ENCODE peak calls at places on chromosomes 3 and 15, in four cellular contexts. M is CD4-positive, CD25-positive, alpha-beta regulatory T cell; O is SJSA1; V is tibial artery. F is an unnamed sample.

GRCh38 chr3:66438045-66438444 is 62.8 kb downstream of the LRIG1 start:
- DNase-seq in O (no peak), V (no peak), M (no peak), F (no peak)

GRCh38 chr3:103127116-103127630 is 692.4 kb downstream of the ZPLD1 start:
- DNase-seq in M (no peak), V (no peak), O (no peak), F (no peak)

GRCh38 chr15:89910891-89911626 is 1.7 kb downstream of the ARPIN start:
- DNase-seq in V (no peak), M (no peak), O (no peak), F (no peak)

GRCh38 chr3:172538368-172539264 is 15.4 kb upstream of the TNFSF10 start:
- DNase-seq in V (no peak), O (no peak), M (no peak), F (no peak)

GRCh38 chr3:194384569-194385001 is 14.5 kb downstream of the GP5 start:
- DNase-seq in O (no peak), M (no peak), V (peak; percentile 13), F (no peak)

GRCh38 chr3:149670742-149671492 is 13.1 kb upstream of the WWTR1 start:
- DNase-seq in V (no peak), O (no peak), M (no peak), F (no peak)

GRCh38 chr15:78178056-78178455 is 28.9 kb downstream of the IDH3A start:
- DNase-seq in M (no peak), V (no peak), O (no peak), F (no peak)

GRCh38 chr3:134029256-134029733 is 430 bp downstream of the SLCO2A1 start:
- DNase-seq in V (no peak), O (no peak), M (no peak), F (no peak)

GRCh38 chr15:26891448-26891881 is 24.6 kb downstream of the GABRA5 start:
- DNase-seq in V (no peak), M (no peak), O (peak; percentile 51), F (no peak)

GRCh38 chr3:133746722-133747086 is 511 bp downstream of the TF start:
- DNase-seq in M (no peak), V (no peak), O (no peak), F (no peak)

GRCh38 chr15:49830411-49830810 is 209.6 kb downstream of the DTWD1 start:
- DNase-seq in O (no peak), M (no peak), V (no peak), F (no peak)

GRCh38 chr15:85401108-85401765 is 20.8 kb downstream of the AKAP13 start:
- DNase-seq in V (no peak), O (no peak), M (no peak), F (no peak)
- H3K4me1 ChIP-seq in V (no peaks in the 10 kb centered on the region), O (peaks cover 52% of the 10 kb centered on the region), M (peaks cover 32% of the 10 kb centered on the region), F (peaks cover 12% of the 10 kb centered on the region)

DNA sequence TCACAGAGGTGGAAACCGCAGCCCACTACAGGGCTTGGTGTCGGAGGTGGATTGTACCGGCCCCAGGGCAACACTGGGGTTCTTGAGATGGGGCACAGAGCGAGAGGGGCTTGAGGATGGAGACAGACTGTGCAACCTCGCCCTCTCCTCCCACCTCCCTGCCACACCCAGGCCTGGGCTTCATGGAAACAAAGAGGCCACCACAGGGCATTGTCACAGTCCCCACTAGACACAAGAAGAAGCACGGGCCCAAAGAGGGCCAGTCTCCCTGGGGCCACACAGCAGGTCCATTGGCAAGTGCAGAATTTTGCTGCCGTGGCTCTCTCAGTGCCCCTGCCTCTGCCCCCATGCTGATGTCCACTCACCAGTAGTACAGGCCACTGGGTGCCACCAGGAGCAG is 4.1 kb upstream of the CALML4 start:
- DNase-seq in V (peak; percentile 3), O (no peak), M (no peak), F (no peak)
- H3K4me1 ChIP-seq in V (no peaks in the 10 kb centered on the region), O (peaks cover 7% of the 10 kb centered on the region), M (peaks cover 14% of the 10 kb centered on the region), F (no peaks in the 10 kb centered on the region)

DNA sequence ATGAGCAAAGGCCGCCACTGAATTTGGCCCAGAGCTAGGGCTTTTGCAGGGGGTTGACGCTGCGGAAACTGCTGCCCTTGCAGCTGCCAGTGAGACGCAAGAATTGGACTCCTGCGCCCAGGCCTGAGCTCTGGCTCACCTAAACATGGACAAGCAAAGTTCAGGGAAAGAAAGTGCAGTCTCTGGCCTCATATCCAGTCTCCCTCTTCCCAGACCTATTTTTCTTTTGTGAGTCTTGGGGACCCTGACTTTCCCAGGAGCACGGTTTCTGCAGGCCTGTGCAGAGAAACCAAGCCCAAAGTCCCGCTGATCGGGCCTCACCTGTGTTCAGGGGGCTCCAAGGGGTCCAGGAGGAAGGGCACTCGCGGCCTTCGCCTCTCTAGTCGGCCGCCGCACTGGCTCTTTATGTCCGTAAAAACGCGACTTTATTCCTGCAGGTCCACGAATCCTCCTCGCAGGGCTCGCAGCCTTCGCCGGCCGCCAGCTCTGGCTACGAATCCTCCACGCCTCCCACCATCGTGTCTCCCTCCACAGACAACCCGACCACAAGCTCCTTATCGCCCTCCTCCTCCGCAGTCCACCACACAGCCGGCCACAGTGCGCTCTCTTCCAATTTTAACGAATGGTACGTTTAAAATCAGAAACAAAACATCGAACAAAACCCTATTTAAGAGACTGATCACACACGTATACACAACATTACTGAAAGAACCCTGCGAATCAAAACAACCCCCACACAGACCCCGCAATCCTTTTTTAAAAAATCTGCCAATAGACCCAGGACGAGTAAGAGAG is 3.9 kb downstream of the ZIC1 start:
- DNase-seq in V (no peak), M (no peak), O (no peak), F (no peak)
- H3K4me1 ChIP-seq in V (no peaks in the 10 kb centered on the region), M (peaks cover 31% of the 10 kb centered on the region), O (peaks cover 4% of the 10 kb centered on the region), F (peaks cover 5% of the 10 kb centered on the region)

DNA sequence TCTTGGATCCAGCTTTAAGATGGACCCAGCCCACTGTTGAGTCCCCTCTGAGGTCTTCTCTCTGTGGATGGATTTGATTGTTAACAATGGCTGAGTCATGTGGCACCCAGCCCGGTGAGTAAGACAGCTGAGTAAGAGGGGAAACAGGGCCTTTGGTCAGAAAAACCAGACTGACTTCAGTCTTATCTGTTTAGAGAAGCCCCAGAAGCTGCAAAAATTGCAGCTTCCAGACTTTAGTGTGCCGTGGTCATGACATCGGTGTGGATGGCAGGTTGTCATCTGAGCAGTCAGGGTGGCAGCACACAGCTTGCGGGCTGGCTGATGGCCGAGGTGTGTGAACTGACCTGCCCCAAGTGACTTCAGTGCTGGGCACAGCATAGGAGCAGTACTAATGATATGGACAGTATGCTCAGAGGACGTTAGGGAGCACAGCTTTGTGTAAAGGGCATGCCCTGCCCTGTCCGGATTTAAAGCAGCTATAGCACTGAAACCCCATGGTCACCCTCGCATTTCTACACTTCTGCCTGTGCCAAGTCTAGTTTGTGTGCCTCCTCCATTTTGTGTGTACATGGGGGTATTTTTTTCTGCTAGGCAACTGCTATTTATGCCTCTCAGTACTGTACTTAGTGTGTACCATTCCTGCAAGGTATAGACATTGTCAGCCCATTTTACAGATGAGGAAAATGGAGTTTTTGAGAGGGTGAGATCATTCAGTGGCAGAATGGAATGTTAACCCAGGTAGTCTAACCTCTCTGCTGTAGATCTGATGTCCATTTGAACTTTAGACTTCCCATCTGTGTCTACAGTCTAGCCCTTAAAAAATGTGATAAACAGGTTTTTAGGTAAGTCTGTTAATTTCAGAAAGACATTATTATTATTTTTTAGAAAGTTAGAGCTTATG is 44.4 kb downstream of the FLNB start:
- DNase-seq in M (no peak), O (peak; percentile 96), V (peak; percentile 94), F (no peak)
- H3K4me1 ChIP-seq in M (no peaks in the 10 kb centered on the region), O (peaks cover 95% of the 10 kb centered on the region), V (no peaks in the 10 kb centered on the region), F (no peaks in the 10 kb centered on the region)